ENCODE peak calls at places on chromosomes 4 and X, in five cellular contexts. K is cardiac muscle cell; M is upper lobe of right lung; C is CD4-positive, alpha-beta memory T cell; N is colonic mucosa. S is an unnamed sample. For H3K36me3, the result is how much of the 10 kb centered on the place peaks cover.

GRCh38 chrX:118727686-118728339 is 407 bp downstream of the IL13RA1 start:
- DNase-seq in K (peak), N (peak), M (peak), C (no peak), S (peak)

GRCh38 chrX:10833299-10834169 is 213.1 kb upstream of the MID1 start:
- DNase-seq in M (peak), N (peak), C (no peak), K (peak), S (peak)

GRCh38 chr4:139890810-139891209 is 225.2 kb downstream of the MGST2 start:
- DNase-seq in N (no peak), K (peak), M (no peak), C (no peak), S (no peak)

GRCh38 chr4:68373513-68373912 is 23.6 kb upstream of the YTHDC1 start:
- DNase-seq in N (peak), C (peak), M (peak), K (peak), S (peak)

GRCh38 chr4:108540536-108540935 is 79.8 kb upstream of the RPL34 start:
- DNase-seq in M (no peak), C (no peak), K (no peak), N (no peak), S (no peak)

GRCh38 chr4:140862182-140862442 is 105.9 kb upstream of the TBC1D9 start:
- DNase-seq in N (no peak), K (no peak), M (no peak), C (no peak), S (no peak)

GRCh38 chrX:34655496-34656258 is 1.4 kb downstream of the TMEM47 start:
- DNase-seq in N (no peak), K (peak), C (no peak), M (no peak), S (no peak)

GRCh38 chrX:135099493-135099783 is 20.9 kb downstream of the ETDB start:
- DNase-seq in K (no peak), N (no peak), C (no peak), M (no peak), S (no peak)

GRCh38 chr4:26515936-26516335 is 25.7 kb upstream of the CCKAR start:
- DNase-seq in N (no peak), K (no peak), M (no peak), C (no peak), S (no peak)

GRCh38 chrX:29299689-29300088 is 712.4 kb downstream of the IL1RAPL1 start:
- DNase-seq in C (no peak), M (no peak), N (no peak), K (no peak), S (no peak)

GRCh38 chr4:1720163-1720983 is 750 bp downstream of the TMEM129 start:
- DNase-seq in K (peak), N (peak), C (no peak), M (peak), S (peak)

GRCh38 chr4:106245176-106245575 is 70.8 kb downstream of the TBCK start:
- DNase-seq in M (no peak), N (no peak), C (no peak), K (no peak), S (no peak)

GRCh38 chrX:133660356-133660755 is 245.1 kb upstream of the GPC4 start:
- DNase-seq in N (no peak), K (peak), C (no peak), M (no peak), S (no peak)

GRCh38 chrX:41381685-41382084 is 47.7 kb downstream of the DDX3X start:
- DNase-seq in N (peak), C (no peak), K (peak), M (peak), S (peak)

GRCh38 chr4:10093273-10093621 is 23.4 kb downstream of the WDR1 start:
- DNase-seq in C (no peak), K (no peak), M (no peak), N (no peak), S (peak)
- H3K36me3 ChIP-seq in C (half or more), K (half or more), M (half or more), N (under half), S (half or more)

GRCh38 chr4:31929676-31930075 is 1209.5 kb downstream of the PCDH7 start:
- DNase-seq in K (no peak), M (no peak), N (no peak), C (no peak), S (no peak)
- H3K27ac ChIP-seq in K (no peak), M (no peak), N (no peak), C (no peak), S (no peak)

DNA sequence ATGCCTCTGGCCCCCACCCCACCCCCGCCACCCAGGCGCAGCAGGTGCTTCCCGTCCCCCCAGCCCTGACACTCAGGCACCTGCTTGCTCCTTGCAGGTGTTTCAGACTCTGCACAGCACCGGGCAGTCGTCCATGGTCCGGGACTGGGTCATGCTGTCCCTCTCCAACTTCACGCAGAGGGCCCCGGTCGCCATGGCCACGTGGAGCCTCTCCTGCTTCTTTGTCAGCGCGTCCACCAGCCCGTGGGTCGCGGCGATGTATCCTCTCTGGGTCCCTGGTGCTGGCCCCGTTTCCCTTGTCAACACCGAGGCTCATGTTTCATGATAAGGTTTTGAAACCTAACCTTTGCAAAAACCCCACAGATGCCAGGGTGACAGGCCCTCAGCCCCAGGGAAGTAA is 10.2 kb upstream of the MSANTD1 start:
- DNase-seq in N (no peak), M (no peak), K (no peak), C (no peak), S (no peak)
- H3K36me3 ChIP-seq in N (under half), M (half or more), K (under half), C (under half), S (under half)

GRCh38 chrX:20348139-20348538 is 81.4 kb upstream of the RPS6KA3 start:
- DNase-seq in C (no peak), M (no peak), N (no peak), K (no peak), S (no peak)
- H3K27ac ChIP-seq in C (no peak), M (no peak), N (no peak), K (no peak), S (no peak)

DNA sequence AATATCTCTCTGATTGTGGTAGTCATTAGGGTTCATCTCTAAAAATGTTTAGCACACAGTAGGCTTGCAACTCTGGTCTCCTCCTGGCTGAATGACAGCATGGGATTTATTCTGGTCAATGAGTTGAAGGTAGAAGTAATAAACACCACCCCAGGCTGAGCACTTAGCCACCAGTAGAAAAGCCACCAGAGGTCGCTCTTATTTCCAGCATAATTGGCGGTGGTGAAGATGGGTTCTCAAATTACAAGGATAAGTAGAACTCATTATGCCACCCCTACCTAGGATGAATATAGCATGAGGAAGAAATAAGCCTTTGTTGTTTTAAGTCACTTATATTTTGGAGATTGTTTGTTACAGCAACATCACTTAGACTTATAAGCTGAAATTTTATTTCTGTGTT is 302.7 kb downstream of the GPM6A start:
- DNase-seq in M (no peak), K (no peak), N (no peak), C (no peak), S (no peak)
- H3K36me3 ChIP-seq in M (under half), K (under half), N (under half), C (under half), S (under half)

GRCh38 chrX:15815779-15816452 is 25.6 kb downstream of the ZRSR2 start:
- DNase-seq in N (no peak), C (peak), M (no peak), K (peak), S (no peak)
- H3K27ac ChIP-seq in N (no peak), C (no peak), M (no peak), K (peak), S (no peak)

GRCh38 chr4:39453738-39454137 is 5.0 kb downstream of the RPL9 start:
- DNase-seq in K (no peak), C (no peak), N (no peak), M (no peak), S (no peak)
- H3K36me3 ChIP-seq in K (half or more), C (half or more), N (under half), M (half or more), S (under half)

DNA sequence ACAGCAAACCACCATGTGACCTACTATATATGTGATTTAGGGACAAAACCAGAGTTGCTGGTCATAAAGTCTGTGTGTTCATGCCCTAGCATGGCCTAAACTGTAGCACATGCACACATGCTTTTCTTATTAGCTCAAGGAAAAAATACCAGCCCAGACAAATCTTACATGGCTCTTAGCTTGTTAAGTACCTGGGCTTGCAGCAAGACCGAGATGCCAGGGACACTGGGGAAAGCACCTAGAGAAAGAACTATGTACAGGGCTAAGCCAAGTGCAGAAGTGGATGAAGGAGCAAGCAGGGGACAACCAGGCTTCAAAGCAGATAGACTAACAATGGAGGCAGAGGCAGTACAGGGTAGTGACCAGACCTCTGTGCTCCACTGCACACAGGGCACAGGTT is 3.4 kb upstream of the GABRE start:
- DNase-seq in K (no peak), C (no peak), M (no peak), N (no peak), S (no peak)
- H3K27ac ChIP-seq in K (no peak), C (no peak), M (no peak), N (no peak), S (no peak)